ENCODE peak calls at places on chromosomes 2 and 18, in ten cellular contexts. X, Y, D, P, M, V, T, B, L and C are unnamed samples.

GRCh38 chr2:96157649-96158553 is 12.7 kb upstream of the DUSP2 start:
- DNase-seq in L (no peak), P (no peak), D (peak), Y (no peak), M (peak), X (peak), V (no peak), T (no peak), B (no peak), C (no peak)

GRCh38 chr18:2963048-2963447 is 49.9 kb downstream of the LPIN2 start:
- DNase-seq in V (no peak), T (no peak), M (peak), D (no peak), Y (no peak), P (no peak), L (no peak), B (no peak), X (no peak), C (no peak)

GRCh38 chr2:127049927-127050802 is 56.8 kb downstream of the BIN1 start:
- DNase-seq in D (peak), L (peak), B (peak), Y (peak), T (peak), X (peak), V (peak), P (peak), M (peak), C (peak)

GRCh38 chr18:9810994-9811393 is 74.8 kb upstream of the TXNDC2 start:
- DNase-seq in Y (no peak), T (no peak), P (no peak), L (no peak), V (no peak), M (no peak), B (no peak), X (no peak), D (no peak), C (no peak)

GRCh38 chr18:6629635-6630140 is 99.8 kb upstream of the ARHGAP28 start:
- DNase-seq in M (no peak), V (no peak), X (no peak), Y (no peak), D (no peak), L (peak), P (peak), B (no peak), T (no peak), C (no peak)

GRCh38 chr2:241064008-241064801 is 37.9 kb downstream of the MTERF4 start:
- DNase-seq in X (peak), Y (peak), M (peak), B (peak), T (peak), D (no peak), L (peak), V (no peak), P (no peak), C (no peak)

GRCh38 chr2:46213906-46214305 is 83.3 kb upstream of the EPAS1 start:
- DNase-seq in D (no peak), V (no peak), M (no peak), T (no peak), L (no peak), Y (no peak), B (no peak), P (no peak), X (no peak), C (no peak)

GRCh38 chr2:9637330-9637729 is 6.5 kb upstream of the YWHAQ start:
- DNase-seq in D (no peak), X (no peak), V (no peak), P (peak), L (peak), B (no peak), Y (no peak), M (no peak), T (no peak), C (no peak)

GRCh38 chr2:95374916-95375471 is 27.5 kb upstream of the FAHD2A start:
- DNase-seq in V (peak), L (no peak), T (no peak), B (no peak), X (no peak), Y (peak), P (peak), D (no peak), M (no peak), C (no peak)

GRCh38 chr2:234420406-234420805 is 76.5 kb downstream of the ARL4C start:
- DNase-seq in Y (no peak), M (peak), V (peak), L (no peak), D (no peak), B (no peak), T (no peak), X (no peak), P (no peak), C (peak)

GRCh38 chr18:12441475-12442035 is 33.8 kb downstream of the PRELID3A start:
- DNase-seq in Y (no peak), T (no peak), L (no peak), M (no peak), V (no peak), X (no peak), B (no peak), P (no peak), D (no peak), C (no peak)

GRCh38 chr2:21800356-21800755 is 676.6 kb downstream of the TDRD15 start:
- DNase-seq in D (no peak), V (no peak), P (no peak), X (no peak), Y (no peak), L (peak), T (no peak), B (no peak), M (no peak), C (no peak)

GRCh38 chr18:78973357-78974083 is 6.1 kb upstream of the SALL3 start:
- DNase-seq in B (no peak), L (no peak), X (no peak), Y (no peak), M (no peak), T (no peak), P (no peak), D (peak), V (no peak), C (peak)

GRCh38 chr2:235183789-235184188 is 232.0 kb downstream of the SH3BP4 start:
- DNase-seq in M (no peak), T (no peak), P (no peak), L (no peak), Y (no peak), V (no peak), B (no peak), D (no peak), X (no peak), C (no peak)

GRCh38 chr2:215711484-215712034 is 275.7 kb upstream of the FN1 start:
- DNase-seq in P (peak), B (no peak), T (no peak), Y (no peak), M (no peak), V (no peak), D (no peak), L (peak), X (no peak), C (no peak)

GRCh38 chr2:188788621-188789020 is 185.6 kb upstream of the COL3A1 start:
- DNase-seq in V (no peak), M (no peak), T (no peak), B (peak), L (peak), X (no peak), P (peak), Y (no peak), D (no peak), C (no peak)

GRCh38 chr2:122395687-122396086 is 640.2 kb downstream of the TSN start:
- DNase-seq in T (no peak), Y (no peak), V (no peak), B (no peak), L (no peak), M (no peak), X (no peak), D (no peak), P (no peak), C (no peak)

GRCh38 chr2:186891219-186891621 is 42.2 kb upstream of the ZSWIM2 start:
- DNase-seq in M (no peak), B (no peak), P (peak), L (peak), D (no peak), V (no peak), Y (no peak), X (no peak), T (no peak), C (no peak)

GRCh38 chr2:39547811-39548719 is 111.0 kb upstream of the MAP4K3 start:
- DNase-seq in B (no peak), P (peak), M (no peak), L (peak), X (no peak), Y (no peak), V (no peak), D (no peak), T (no peak), C (no peak)

GRCh38 chr2:109514857-109515256 is 98.9 kb downstream of the SEPTIN10 start:
- DNase-seq in V (no peak), T (no peak), Y (no peak), L (no peak), P (no peak), X (no peak), B (no peak), M (no peak), D (no peak), C (no peak)

GRCh38 chr2:171615071-171615470 is 72.2 kb upstream of the DYNC1I2 start:
- DNase-seq in V (no peak), X (no peak), M (no peak), P (peak), Y (no peak), D (no peak), T (no peak), B (no peak), L (no peak), C (no peak)

GRCh38 chr2:230244211-230244610 is 18.7 kb downstream of the SP140 start:
- DNase-seq in L (peak), P (no peak), Y (no peak), V (no peak), X (no peak), D (no peak), B (no peak), T (no peak), M (no peak), C (no peak)

GRCh38 chr2:32752205-32752604 is 124.4 kb downstream of the TTC27 start:
- DNase-seq in L (no peak), B (no peak), V (no peak), X (no peak), P (peak), D (no peak), T (no peak), Y (no peak), M (no peak), C (no peak)

GRCh38 chr2:135532581-135532980 is 1.3 kb downstream of the R3HDM1 start:
- DNase-seq in P (peak), T (no peak), L (no peak), V (no peak), M (no peak), Y (no peak), X (no peak), B (no peak), D (no peak), C (no peak)

GRCh38 chr2:162092008-162092390 is 18.0 kb upstream of the DPP4 start:
- DNase-seq in Y (no peak), X (no peak), D (no peak), P (peak), T (no peak), V (no peak), L (no peak), M (no peak), B (no peak), C (no peak)

GRCh38 chr2:156157670-156158069 is 174.9 kb downstream of the NR4A2 start:
- DNase-seq in L (no peak), Y (no peak), B (no peak), X (no peak), V (peak), T (no peak), P (no peak), M (no peak), D (no peak), C (no peak)

GRCh38 chr2:183248866-183249567 is 124.8 kb downstream of the NUP35 start:
- DNase-seq in P (peak), X (no peak), V (no peak), Y (no peak), D (peak), T (no peak), B (no peak), L (peak), M (no peak), C (no peak)

GRCh38 chr2:12321017-12321641 is 395.6 kb upstream of the TRIB2 start:
- DNase-seq in B (no peak), V (no peak), T (no peak), P (peak), L (peak), M (no peak), D (no peak), Y (no peak), X (no peak), C (no peak)

GRCh38 chr18:49874238-49874637 is 60.9 kb upstream of the ACAA2 start:
- DNase-seq in B (no peak), Y (no peak), V (no peak), M (no peak), D (peak), L (peak), T (no peak), P (no peak), X (no peak), C (no peak)

GRCh38 chr2:163401481-163401880 is 334.3 kb downstream of the FIGN start:
- DNase-seq in D (no peak), V (no peak), M (no peak), L (peak), X (no peak), Y (no peak), P (peak), B (no peak), T (no peak), C (no peak)

GRCh38 chr2:225282858-225283693 is 116.4 kb upstream of the NYAP2 start:
- DNase-seq in D (peak), T (no peak), X (no peak), V (peak), Y (peak), M (peak), B (no peak), L (peak), P (peak), C (peak)

GRCh38 chr18:58536534-58537271 is 92.2 kb downstream of the ALPK2 start:
- DNase-seq in D (no peak), X (no peak), M (no peak), P (no peak), T (no peak), Y (no peak), B (peak), V (no peak), L (no peak), C (no peak)
- TF ChIP-seq CTCF in D (no peak), X (no peak), M (no peak), P (no peak), T (no peak), Y (no peak), B (no peak), V (no peak), L (no peak), C (no peak)

GRCh38 chr2:8524823-8525222 is 157.0 kb upstream of the ID2 start:
- DNase-seq in P (no peak), D (no peak), T (no peak), X (no peak), V (no peak), Y (no peak), B (no peak), M (no peak), L (no peak), C (no peak)

GRCh38 chr2:8526403-8526696 is 155.5 kb upstream of the ID2 start:
- DNase-seq in V (no peak), B (no peak), X (no peak), M (no peak), Y (no peak), T (peak), D (no peak), L (no peak), P (no peak), C (no peak)

GRCh38 chr2:8525236-8525581 is 156.6 kb upstream of the ID2 start:
- DNase-seq in M (no peak), B (no peak), T (no peak), X (no peak), Y (no peak), L (no peak), V (no peak), P (no peak), D (no peak), C (no peak)

GRCh38 chr2:8527031-8527430 is 154.8 kb upstream of the ID2 start:
- DNase-seq in D (no peak), P (no peak), Y (no peak), L (no peak), X (no peak), T (peak), B (no peak), V (no peak), M (no peak), C (no peak)

DNA sequence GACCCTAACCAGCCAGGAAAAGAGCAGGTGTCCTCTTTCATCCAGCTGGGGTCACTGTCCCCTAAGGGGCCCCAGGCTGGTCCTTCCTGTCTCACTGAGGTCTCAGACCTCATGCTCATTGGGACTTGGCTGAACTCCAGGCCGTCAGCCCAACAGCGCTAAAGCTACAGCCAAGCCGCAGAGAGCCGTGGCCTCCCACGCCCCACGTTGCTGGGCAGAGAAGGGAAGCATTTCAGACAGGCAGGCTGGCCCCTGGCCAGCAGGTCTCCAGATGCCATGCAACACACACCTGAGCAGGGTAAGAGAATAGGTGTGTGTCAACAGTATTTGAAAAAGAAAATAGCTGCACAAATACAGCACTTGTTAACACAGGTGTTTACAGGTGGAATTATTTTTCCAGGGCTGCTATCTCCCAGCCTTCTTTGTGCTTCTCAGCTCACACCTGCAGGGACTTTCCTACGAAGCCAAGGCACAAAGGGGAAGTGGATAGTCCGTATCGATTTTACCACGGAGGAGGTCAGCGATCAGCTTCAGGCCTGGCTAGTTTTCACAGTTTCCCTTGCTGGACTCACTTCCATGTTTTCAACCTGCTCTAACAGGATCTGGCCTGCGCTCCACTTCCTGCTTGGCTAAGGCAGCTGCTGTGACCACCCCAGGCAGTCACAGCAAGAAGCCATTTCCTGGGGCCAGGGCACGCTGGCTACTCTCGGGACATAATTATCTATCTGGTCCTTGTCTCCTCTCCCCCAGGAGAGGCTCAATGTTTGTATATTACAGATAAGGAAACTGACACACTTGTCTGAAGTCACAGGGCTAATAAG is 156.1 kb upstream of the ID2 start:
- DNase-seq in X (no peak), D (peak), B (peak), T (peak), Y (peak), L (peak), V (no peak), M (no peak), P (peak), C (peak)
- TF ChIP-seq CTCF in X (no peak), D (peak), B (no peak), T (no peak), Y (peak), L (peak), V (no peak), M (no peak), P (peak), C (no peak)

GRCh38 chr2:105382177-105382576 is 16.7 kb downstream of the FHL2 start:
- DNase-seq in P (no peak), L (no peak), T (no peak), D (no peak), B (peak), V (no peak), Y (no peak), M (no peak), X (no peak), C (no peak)

GRCh38 chr2:105383456-105383855 is 15.4 kb downstream of the FHL2 start:
- DNase-seq in X (no peak), P (no peak), T (no peak), Y (no peak), D (no peak), V (no peak), B (no peak), M (no peak), L (no peak), C (no peak)

GRCh38 chr2:105384861-105385260 is 14.0 kb downstream of the FHL2 start:
- DNase-seq in X (no peak), P (no peak), B (no peak), D (no peak), M (no peak), L (no peak), Y (no peak), T (no peak), V (no peak), C (no peak)

GRCh38 chr2:105385703-105386540 is 12.9 kb downstream of the FHL2 start:
- DNase-seq in P (no peak), Y (no peak), X (no peak), L (no peak), D (no peak), T (no peak), V (no peak), M (no peak), B (peak), C (no peak)

DNA sequence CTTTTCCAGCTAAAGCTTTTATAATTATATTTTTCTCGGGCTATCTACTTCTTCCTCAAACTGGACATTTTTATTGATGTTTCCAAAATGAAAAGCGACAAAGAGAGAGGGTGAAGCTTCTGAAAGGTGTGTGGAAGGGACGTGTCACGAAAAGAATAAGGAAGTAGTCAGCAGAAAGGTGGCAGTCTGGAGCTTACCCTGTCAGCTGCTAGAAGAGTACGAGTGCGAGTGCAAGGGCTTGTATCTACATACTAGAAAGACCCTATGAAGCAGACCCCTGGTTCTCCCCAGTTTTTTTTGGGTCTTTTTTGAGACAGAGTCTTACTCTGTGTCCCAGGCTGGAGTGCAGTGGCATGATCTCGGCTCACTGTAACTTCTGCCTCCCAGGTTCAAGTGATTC is 14.6 kb downstream of the FHL2 start:
- DNase-seq in P (no peak), T (no peak), L (no peak), M (no peak), V (no peak), B (no peak), D (no peak), Y (no peak), X (no peak), C (no peak)
- TF ChIP-seq CTCF in P (no peak), T (no peak), L (no peak), M (no peak), V (no peak), B (no peak), D (no peak), Y (no peak), X (no peak), C (no peak)

GRCh38 chr2:232435375-232435648 is 20.6 kb upstream of the ALPI start:
- DNase-seq in V (no peak), D (no peak), T (no peak), M (no peak), B (no peak), L (no peak), Y (no peak), X (no peak), P (no peak), C (no peak)

GRCh38 chr2:232431705-232432590 is 24.0 kb upstream of the ALPI start:
- DNase-seq in Y (no peak), T (peak), B (no peak), D (no peak), V (no peak), X (no peak), P (no peak), L (no peak), M (no peak), C (no peak)

GRCh38 chr2:232434563-232435374 is 21.2 kb upstream of the ALPI start:
- DNase-seq in D (no peak), V (no peak), P (no peak), Y (no peak), T (peak), M (no peak), L (no peak), X (no peak), B (no peak), C (no peak)

GRCh38 chr2:232434091-232434490 is 21.9 kb upstream of the ALPI start:
- DNase-seq in L (no peak), T (no peak), P (no peak), M (no peak), V (no peak), X (no peak), B (no peak), Y (no peak), D (no peak), C (no peak)

DNA sequence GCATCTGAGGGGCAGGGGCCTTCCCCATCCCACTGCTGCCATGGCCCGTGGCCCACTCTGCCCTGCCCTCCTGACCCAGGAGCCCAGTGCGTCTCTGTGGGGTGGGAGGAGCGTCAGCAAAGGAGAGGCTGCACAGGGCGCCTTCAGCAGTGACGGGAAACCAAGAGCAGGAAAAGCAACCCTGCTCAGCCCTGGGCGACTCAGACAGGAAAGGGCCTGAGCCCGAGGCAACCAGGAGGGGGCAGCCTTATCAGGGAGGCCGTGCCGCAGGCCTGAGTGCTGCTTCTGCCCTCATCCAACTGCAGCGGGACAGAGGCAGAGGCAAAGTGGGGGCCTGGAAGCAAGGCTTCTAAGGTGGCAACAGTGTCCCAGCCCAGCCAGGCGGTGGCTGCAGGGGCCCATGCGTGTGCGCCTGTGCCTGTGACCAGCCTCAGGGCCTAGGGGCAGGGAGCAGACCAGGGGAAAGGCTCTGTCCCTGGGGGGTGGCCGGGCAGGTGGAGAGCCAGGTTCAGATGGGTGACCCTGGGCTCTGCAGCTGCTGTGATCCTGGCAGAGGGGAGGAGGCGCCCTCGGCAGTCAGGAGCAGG is 23.3 kb upstream of the ALPI start:
- DNase-seq in L (no peak), V (no peak), T (peak), B (no peak), M (no peak), Y (peak), X (no peak), P (no peak), D (no peak), C (no peak)
- TF ChIP-seq CTCF in L (peak), V (peak), T (no peak), B (no peak), M (peak), Y (peak), X (no peak), P (peak), D (no peak), C (peak)